ENCODE peak calls at places on chromosome 1, in five cellular contexts. One of them, this sample, is unnamed.

GRCh38 chr1:49364676-49365075 is 588.0 kb upstream of the BEND5 start:
- DNase-seq in omental fat pad: no peak
- DNase-seq in CD8-positive, alpha-beta T cell: no peak
- DNase-seq in K562: no peak
- DNase-seq in PC-3: peak
- DNase-seq in this sample: no peak

GRCh38 chr1:53560572-53561487 is 101.6 kb downstream of the DMRTB1 start:
- DNase-seq in omental fat pad: peak
- DNase-seq in K562: no peak
- DNase-seq in PC-3: no peak
- DNase-seq in CD8-positive, alpha-beta T cell: no peak
- DNase-seq in this sample: peak

GRCh38 chr1:163258181-163258580 is 55.5 kb upstream of the RGS5 start:
- DNase-seq in PC-3: peak
- DNase-seq in omental fat pad: no peak
- DNase-seq in K562: no peak
- DNase-seq in CD8-positive, alpha-beta T cell: no peak
- DNase-seq in this sample: no peak

GRCh38 chr1:221678014-221678413 is 63.9 kb downstream of the DUSP10 start:
- DNase-seq in K562: no peak
- DNase-seq in CD8-positive, alpha-beta T cell: no peak
- DNase-seq in PC-3: no peak
- DNase-seq in omental fat pad: no peak
- DNase-seq in this sample: no peak

GRCh38 chr1:165014753-165015152 is 341.8 kb downstream of the LMX1A start:
- DNase-seq in PC-3: no peak
- DNase-seq in CD8-positive, alpha-beta T cell: no peak
- DNase-seq in omental fat pad: no peak
- DNase-seq in K562: no peak
- DNase-seq in this sample: no peak

GRCh38 chr1:37999434-38000232 is 5.7 kb downstream of the FHL3 start:
- DNase-seq in omental fat pad: no peak
- DNase-seq in K562: peak
- DNase-seq in PC-3: peak
- DNase-seq in CD8-positive, alpha-beta T cell: no peak
- DNase-seq in this sample: no peak

GRCh38 chr1:92030701-92031107 is 919 bp downstream of the EPHX4 start:
- DNase-seq in omental fat pad: no peak
- DNase-seq in K562: no peak
- DNase-seq in PC-3: peak
- DNase-seq in CD8-positive, alpha-beta T cell: no peak
- DNase-seq in this sample: no peak

GRCh38 chr1:205588691-205589445 is 42.9 kb downstream of the ELK4 start:
- DNase-seq in CD8-positive, alpha-beta T cell: no peak
- DNase-seq in omental fat pad: no peak
- DNase-seq in K562: peak
- DNase-seq in PC-3: peak
- DNase-seq in this sample: no peak

GRCh38 chr1:41768538-41768937 is 150.2 kb downstream of the HIVEP3 start:
- DNase-seq in PC-3: no peak
- DNase-seq in omental fat pad: no peak
- DNase-seq in K562: no peak
- DNase-seq in CD8-positive, alpha-beta T cell: no peak
- DNase-seq in this sample: no peak

GRCh38 chr1:112395261-112395831 is 668 bp upstream of the CTTNBP2NL start:
- DNase-seq in omental fat pad: no peak
- DNase-seq in PC-3: no peak
- DNase-seq in CD8-positive, alpha-beta T cell: no peak
- DNase-seq in K562: no peak
- DNase-seq in this sample: no peak

GRCh38 chr1:14441302-14441741 is 157.2 kb upstream of the KAZN start:
- DNase-seq in CD8-positive, alpha-beta T cell: no peak
- DNase-seq in K562: no peak
- DNase-seq in PC-3: peak
- DNase-seq in omental fat pad: no peak
- DNase-seq in this sample: no peak

GRCh38 chr1:47774986-47775834 is 222.0 kb downstream of the TRABD2B start:
- DNase-seq in CD8-positive, alpha-beta T cell: no peak
- DNase-seq in PC-3: no peak
- DNase-seq in omental fat pad: no peak
- DNase-seq in K562: no peak
- DNase-seq in this sample: no peak

GRCh38 chr1:97160796-97161195 is 439.2 kb downstream of the PTBP2 start:
- DNase-seq in K562: no peak
- DNase-seq in CD8-positive, alpha-beta T cell: no peak
- DNase-seq in omental fat pad: no peak
- DNase-seq in PC-3: no peak
- DNase-seq in this sample: no peak

GRCh38 chr1:107530543-107530942 is 389.7 kb downstream of the NTNG1 start:
- DNase-seq in omental fat pad: no peak
- DNase-seq in CD8-positive, alpha-beta T cell: no peak
- DNase-seq in PC-3: peak
- DNase-seq in K562: no peak
- DNase-seq in this sample: no peak

GRCh38 chr1:94514095-94514727 is 27.3 kb downstream of the F3 start:
- DNase-seq in PC-3: peak
- DNase-seq in CD8-positive, alpha-beta T cell: no peak
- DNase-seq in K562: peak
- DNase-seq in omental fat pad: no peak
- DNase-seq in this sample: no peak

GRCh38 chr1:173478099-173478555 is 992 bp downstream of the PRDX6 start:
- DNase-seq in omental fat pad: peak
- DNase-seq in PC-3: peak
- DNase-seq in CD8-positive, alpha-beta T cell: no peak
- DNase-seq in K562: peak
- DNase-seq in this sample: no peak

GRCh38 chr1:21559788-21560567 is 50.8 kb downstream of the ALPL start:
- DNase-seq in PC-3: no peak
- DNase-seq in K562: no peak
- DNase-seq in CD8-positive, alpha-beta T cell: no peak
- DNase-seq in omental fat pad: no peak
- DNase-seq in this sample: no peak

GRCh38 chr1:197595244-197595904 is 179.9 kb downstream of the DENND1B start:
- DNase-seq in omental fat pad: no peak
- DNase-seq in PC-3: no peak
- DNase-seq in K562: no peak
- DNase-seq in CD8-positive, alpha-beta T cell: no peak
- DNase-seq in this sample: no peak
- TF ChIP-seq CTCF in omental fat pad: no peak
- TF ChIP-seq CTCF in PC-3: no peak
- TF ChIP-seq CTCF in K562: no peak
- TF ChIP-seq CTCF in CD8-positive, alpha-beta T cell: no peak
- TF ChIP-seq CTCF in this sample: no peak

GRCh38 chr1:72094209-72094608 is 188.1 kb downstream of the NEGR1 start:
- DNase-seq in PC-3: no peak
- DNase-seq in CD8-positive, alpha-beta T cell: no peak
- DNase-seq in K562: no peak
- DNase-seq in omental fat pad: no peak
- DNase-seq in this sample: no peak
- TF ChIP-seq CTCF in PC-3: no peak
- TF ChIP-seq CTCF in CD8-positive, alpha-beta T cell: no peak
- TF ChIP-seq CTCF in K562: no peak
- TF ChIP-seq CTCF in omental fat pad: no peak
- TF ChIP-seq CTCF in this sample: no peak

GRCh38 chr1:8165595-8166360 is 139.7 kb upstream of the ERRFI1 start:
- DNase-seq in omental fat pad: no peak
- DNase-seq in PC-3: no peak
- DNase-seq in K562: no peak
- DNase-seq in CD8-positive, alpha-beta T cell: no peak
- DNase-seq in this sample: no peak
- TF ChIP-seq CTCF in omental fat pad: no peak
- TF ChIP-seq CTCF in PC-3: peak
- TF ChIP-seq CTCF in K562: peak
- TF ChIP-seq CTCF in CD8-positive, alpha-beta T cell: no peak
- TF ChIP-seq CTCF in this sample: no peak

GRCh38 chr1:169550294-169550693 is 36.0 kb downstream of the F5 start:
- DNase-seq in CD8-positive, alpha-beta T cell: no peak
- DNase-seq in PC-3: peak
- DNase-seq in K562: peak
- DNase-seq in omental fat pad: no peak
- DNase-seq in this sample: no peak
- TF ChIP-seq CTCF in CD8-positive, alpha-beta T cell: peak
- TF ChIP-seq CTCF in PC-3: peak
- TF ChIP-seq CTCF in K562: peak
- TF ChIP-seq CTCF in omental fat pad: no peak
- TF ChIP-seq CTCF in this sample: peak

GRCh38 chr1:117128323-117129079 is 7.0 kb upstream of the TRIM45 start:
- DNase-seq in CD8-positive, alpha-beta T cell: no peak
- DNase-seq in K562: peak
- DNase-seq in omental fat pad: no peak
- DNase-seq in PC-3: peak
- DNase-seq in this sample: no peak
- TF ChIP-seq CTCF in CD8-positive, alpha-beta T cell: peak
- TF ChIP-seq CTCF in K562: peak
- TF ChIP-seq CTCF in omental fat pad: no peak
- TF ChIP-seq CTCF in PC-3: peak
- TF ChIP-seq CTCF in this sample: peak

GRCh38 chr1:85911742-85912141 is 203.5 kb upstream of the ZNHIT6 start:
- DNase-seq in PC-3: peak
- DNase-seq in omental fat pad: no peak
- DNase-seq in CD8-positive, alpha-beta T cell: no peak
- DNase-seq in K562: no peak
- DNase-seq in this sample: no peak
- TF ChIP-seq CTCF in PC-3: peak
- TF ChIP-seq CTCF in omental fat pad: no peak
- TF ChIP-seq CTCF in CD8-positive, alpha-beta T cell: no peak
- TF ChIP-seq CTCF in K562: no peak
- TF ChIP-seq CTCF in this sample: no peak

DNA sequence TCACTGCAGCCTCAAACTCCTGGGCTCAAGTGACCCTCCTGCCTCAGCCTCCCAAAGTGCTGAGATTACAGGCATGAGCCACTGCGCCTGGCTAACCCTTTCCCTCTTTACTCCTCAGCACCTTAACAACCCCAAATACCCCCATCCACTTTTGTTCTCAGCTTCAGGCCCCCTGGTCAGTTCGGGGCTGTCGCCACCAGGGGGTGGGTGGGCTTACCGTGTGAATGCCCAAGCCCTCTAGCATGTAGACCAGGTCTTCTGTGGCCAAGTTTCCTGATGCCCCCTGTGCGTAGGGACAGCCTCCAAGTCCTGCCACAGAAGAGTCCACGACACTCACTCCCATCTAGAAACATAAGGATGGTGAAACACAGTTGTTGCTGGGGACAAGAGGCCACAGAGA is 3.6 kb upstream of the GALE start:
- DNase-seq in PC-3: no peak
- DNase-seq in omental fat pad: no peak
- DNase-seq in K562: no peak
- DNase-seq in CD8-positive, alpha-beta T cell: no peak
- DNase-seq in this sample: no peak
- TF ChIP-seq CTCF in PC-3: peak
- TF ChIP-seq CTCF in omental fat pad: no peak
- TF ChIP-seq CTCF in K562: peak
- TF ChIP-seq CTCF in CD8-positive, alpha-beta T cell: no peak
- TF ChIP-seq CTCF in this sample: no peak